ENCODE peak calls at places on chromosomes 5 and 9, in six cellular contexts. L, J, C, A, I and Q are unnamed samples.

GRCh38 chr9:5263568-5264218 is 32.5 kb downstream of the INSL4 start:
- DNase-seq in I (no peak), C (no peak), J (no peak), A (no peak), L (peak; percentile 39), Q (peak; percentile 19)

GRCh38 chr5:168168978-168169696 is 122.3 kb upstream of the WWC1 start:
- DNase-seq in C (no peak), L (no peak), I (no peak), A (no peak), J (no peak), Q (no peak)

GRCh38 chr9:3751125-3751758 is 225.4 kb upstream of the RFX3 start:
- DNase-seq in L (peak; percentile 66), I (no peak), J (no peak), A (no peak), C (no peak), Q (no peak)

GRCh38 chr5:132372542-132372941 is 3.0 kb downstream of the SLC22A5 start:
- DNase-seq in I (no peak), C (no peak), J (no peak), A (no peak), L (no peak), Q (no peak)

GRCh38 chr5:132094393-132095076 is 20.9 kb downstream of the CSF2 start:
- DNase-seq in A (no peak), L (peak; percentile 78), I (no peak), C (no peak), J (no peak), Q (no peak)

GRCh38 chr9:114616684-114617520 is 5.8 kb downstream of the TMEM268 start:
- DNase-seq in L (no peak), J (peak; percentile 62), I (no peak), C (no peak), A (peak; percentile 86), Q (peak; percentile 86)

GRCh38 chr5:171336486-171337206 is 27.6 kb downstream of the TLX3 start:
- DNase-seq in L (peak; percentile 74), C (no peak), J (no peak), I (no peak), A (peak; percentile 47), Q (no peak)

GRCh38 chr5:66882592-66883227 is 286.5 kb downstream of the MAST4 start:
- DNase-seq in I (no peak), A (no peak), L (peak; percentile 60), C (no peak), J (no peak), Q (no peak)

GRCh38 chr5:144003636-144004035 is 166.8 kb downstream of the YIPF5 start:
- DNase-seq in L (no peak), C (no peak), A (no peak), I (no peak), J (no peak), Q (no peak)

GRCh38 chr9:3277200-3277599 is 248.6 kb downstream of the RFX3 start:
- DNase-seq in A (no peak), C (no peak), I (no peak), L (no peak), J (no peak), Q (peak; percentile 84)

GRCh38 chr5:82422751-82423181 is 144.6 kb upstream of the RPS23 start:
- DNase-seq in A (peak; percentile 47), J (no peak), I (no peak), C (no peak), L (peak; percentile 82), Q (no peak)

GRCh38 chr9:20242767-20243166 is 379.5 kb downstream of the MLLT3 start:
- DNase-seq in J (no peak), I (no peak), C (no peak), L (no peak), A (no peak), Q (peak; percentile 84)

GRCh38 chr9:14198544-14199510 is 115.1 kb downstream of the NFIB start:
- DNase-seq in C (no peak), A (peak; percentile 49), I (no peak), J (peak; percentile 63), L (peak; percentile 76), Q (no peak)

GRCh38 chr9:130101963-130102362 is 48.3 kb downstream of the GPR107 start:
- DNase-seq in A (no peak), C (no peak), L (no peak), J (no peak), I (no peak), Q (no peak)

GRCh38 chr9:21653091-21653490 is 149.3 kb upstream of the MTAP start:
- DNase-seq in C (no peak), J (no peak), L (no peak), A (no peak), I (no peak), Q (no peak)

GRCh38 chr5:23823521-23823920 is 316.1 kb downstream of the PRDM9 start:
- DNase-seq in C (no peak), L (no peak), A (no peak), J (no peak), I (no peak), Q (no peak)

GRCh38 chr9:91192785-91193657 is 168.7 kb downstream of the AUH start:
- DNase-seq in J (peak; percentile 78), C (peak; percentile 45), L (peak; percentile 99), A (peak; percentile 88), I (peak; percentile 65), Q (peak; percentile 59)
- TF ChIP-seq CTCF in J (peak; percentile 6), C (peak; percentile 41), L (peak; percentile 5), A (no peak), I (no peak), Q (peak; percentile 33)

GRCh38 chr5:45037927-45038326 is 229.2 kb downstream of the MRPS30 start:
- DNase-seq in C (no peak), J (no peak), L (no peak), A (no peak), I (no peak), Q (no peak)

GRCh38 chr5:45042283-45042682 is 233.5 kb downstream of the MRPS30 start:
- DNase-seq in L (no peak), J (no peak), A (no peak), I (no peak), C (no peak), Q (no peak)

GRCh38 chr5:45035991-45036390 is 227.2 kb downstream of the MRPS30 start:
- DNase-seq in J (no peak), I (no peak), C (no peak), A (no peak), L (no peak), Q (no peak)

GRCh38 chr5:45038366-45038987 is 229.7 kb downstream of the MRPS30 start:
- DNase-seq in C (peak; percentile 1), L (peak; percentile 15), I (no peak), A (no peak), J (no peak), Q (peak; percentile 19)
- TF ChIP-seq CTCF in C (peak; percentile 82), L (peak; percentile 52), I (peak; percentile 58), A (peak; percentile 20), J (peak; percentile 67), Q (peak; percentile 83)

GRCh38 chr5:76414788-76415187 is 11.7 kb downstream of the IQGAP2 start:
- DNase-seq in C (no peak), L (no peak), I (no peak), A (no peak), J (no peak), Q (no peak)
- TF ChIP-seq CTCF in C (no peak), L (no peak), I (no peak), A (no peak), J (no peak), Q (no peak)

DNA sequence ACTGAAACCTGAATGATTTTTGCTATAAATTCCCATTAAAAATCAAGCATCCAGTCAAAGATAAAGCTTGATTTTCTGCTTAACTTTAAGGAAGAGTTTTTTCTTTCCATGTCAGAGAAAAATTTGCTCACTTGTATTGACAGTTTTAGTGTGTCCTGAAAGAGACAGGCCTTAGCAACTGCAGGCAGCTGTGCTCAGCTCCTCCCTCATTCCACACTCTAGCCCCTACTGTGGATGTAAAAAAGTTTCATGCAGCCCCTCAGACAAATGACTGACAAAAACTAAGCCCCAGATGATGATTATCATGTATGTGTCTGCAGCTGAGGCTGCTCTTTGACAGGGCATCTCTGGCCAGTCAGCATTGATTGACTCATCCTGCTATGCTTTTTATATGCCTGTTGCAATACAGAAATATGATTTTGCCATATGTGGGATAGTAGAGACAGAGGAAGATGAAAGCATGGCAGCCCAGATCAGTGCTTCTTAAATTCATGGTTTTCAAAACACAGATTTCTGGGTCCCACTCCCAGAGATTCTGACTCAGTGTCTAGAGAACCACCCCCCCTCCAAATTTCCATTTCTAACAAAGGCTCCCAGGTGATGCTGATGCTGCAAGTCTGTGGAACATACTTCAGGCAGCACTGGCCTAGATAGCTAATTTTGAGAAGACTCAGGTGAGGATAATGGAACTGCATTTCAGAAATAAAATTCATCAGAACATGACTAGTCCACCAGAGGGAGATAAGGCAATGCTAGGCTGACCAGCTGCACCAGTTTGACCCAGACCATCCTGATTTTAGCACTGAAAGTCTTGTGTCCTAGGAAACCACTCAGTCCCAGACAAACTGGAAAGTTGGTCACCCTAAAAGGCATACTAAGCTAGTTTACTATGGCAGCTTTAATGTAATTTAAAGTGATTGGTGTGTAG is 298.7 kb upstream of the KCNN2 start:
- DNase-seq in L (no peak), A (no peak), C (no peak), J (no peak), I (no peak), Q (no peak)
- TF ChIP-seq CTCF in L (no peak), A (no peak), C (peak; percentile 36), J (no peak), I (no peak), Q (no peak)

DNA sequence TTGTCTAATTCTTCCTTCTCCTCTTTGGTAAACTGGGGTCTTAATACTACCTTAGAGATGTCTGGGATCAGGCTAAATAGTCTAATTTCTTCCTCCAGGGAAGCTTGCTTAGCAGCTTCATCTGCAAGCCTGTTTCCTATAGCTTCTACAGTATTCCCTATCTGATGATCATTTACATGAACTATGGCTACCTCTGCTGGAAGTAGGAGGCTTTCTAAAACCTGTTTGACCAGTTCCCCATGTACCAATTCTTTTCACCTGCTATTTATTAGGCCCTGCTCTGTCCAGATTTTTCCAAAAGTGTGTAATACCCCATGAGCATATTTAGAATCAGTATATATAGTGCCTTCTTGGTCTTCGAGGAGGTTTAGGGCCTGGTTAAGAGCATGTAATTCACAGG is 619.8 kb downstream of the HINT1 start:
- DNase-seq in A (no peak), C (no peak), L (no peak), J (no peak), I (no peak), Q (no peak)
- TF ChIP-seq CTCF in A (no peak), C (no peak), L (no peak), J (no peak), I (no peak), Q (no peak)

GRCh38 chr5:4700082-4700481 is 440.0 kb upstream of the ADAMTS16 start:
- DNase-seq in I (peak; percentile 84), L (peak; percentile 4), J (peak; percentile 40), A (peak; percentile 81), C (peak; percentile 87), Q (peak; percentile 25)
- TF ChIP-seq CTCF in I (peak; percentile 35), L (peak; percentile 5), J (peak; percentile 38), A (peak; percentile 43), C (peak; percentile 90), Q (peak; percentile 70)

DNA sequence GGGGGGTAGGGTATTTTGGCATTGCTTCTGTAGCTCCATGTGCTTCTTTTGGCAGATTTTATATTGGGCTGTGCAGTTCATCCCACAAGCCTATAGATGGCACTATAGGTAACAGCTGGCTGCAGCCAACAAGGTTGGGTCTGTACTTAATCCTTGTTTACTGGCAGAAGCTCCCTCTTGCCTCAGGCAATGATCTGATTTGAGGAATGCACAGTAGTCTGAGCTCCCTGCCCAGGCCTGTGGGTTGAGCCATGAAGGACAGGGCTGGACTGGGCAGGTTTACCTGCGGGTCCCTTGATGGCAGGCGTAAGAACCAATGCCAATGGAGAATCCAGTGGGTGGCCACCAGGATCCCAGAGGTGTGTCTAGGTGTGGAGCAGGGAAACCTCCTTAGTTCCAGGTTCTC is 11.7 kb upstream of the OR1J2 start:
- DNase-seq in L (peak; percentile 67), I (no peak), A (no peak), C (no peak), J (no peak), Q (peak; percentile 47)
- TF ChIP-seq CTCF in L (peak; percentile 87), I (peak; percentile 28), A (peak; percentile 57), C (peak; percentile 69), J (peak; percentile 56), Q (peak; percentile 89)